ENCODE peak calls at places on chromosomes 6 and 20, in six cellular contexts. Z, L, J, R, E and Y are unnamed samples.

GRCh38 chr6:33797635-33798342 is 6.0 kb downstream of the MLN start:
- DNase-seq in E (no peak), J (no peak), R (no peak), L (no peak), Z (no peak), Y (no peak)

GRCh38 chr20:23125625-23126191 is 39.6 kb upstream of the CD93 start:
- DNase-seq in E (no peak), Z (no peak), J (no peak), R (no peak), L (no peak), Y (no peak)

GRCh38 chr20:25394276-25394675 is 3.6 kb upstream of the ABHD12 start:
- DNase-seq in R (no peak), J (no peak), L (no peak), E (no peak), Z (no peak), Y (no peak)

GRCh38 chr6:37279366-37280134 is 21.6 kb upstream of the TMEM217 start:
- DNase-seq in Z (no peak), E (no peak), J (no peak), R (no peak), L (no peak), Y (no peak)

GRCh38 chr6:21381336-21381963 is 212.1 kb upstream of the SOX4 start:
- DNase-seq in Z (no peak), E (no peak), L (no peak), R (no peak), J (no peak), Y (no peak)

GRCh38 chr20:10625641-10626040 is 48.2 kb downstream of the JAG1 start:
- DNase-seq in E (no peak), Z (no peak), R (no peak), L (no peak), J (no peak), Y (no peak)

GRCh38 chr6:26576929-26577719 is 19.6 kb upstream of the ABT1 start:
- DNase-seq in Z (no peak), J (peak; percentile 96), R (peak; percentile 88), E (peak; percentile 60), L (peak; percentile 84), Y (no peak)

GRCh38 chr20:38303908-38304379 is at the start of gene BPI:
- DNase-seq in L (no peak), J (no peak), E (no peak), Z (no peak), R (no peak), Y (no peak)

GRCh38 chr6:152471459-152472070 is 165.6 kb downstream of the SYNE1 start:
- DNase-seq in Z (no peak), E (no peak), R (no peak), L (no peak), J (no peak), Y (no peak)

GRCh38 chr6:39037707-39038106 is 10.9 kb upstream of the GLP1R start:
- DNase-seq in E (no peak), Z (no peak), R (no peak), L (no peak), J (no peak), Y (no peak)

GRCh38 chr6:95091823-95092436 is 485.4 kb upstream of the MANEA start:
- DNase-seq in Z (no peak), J (no peak), R (no peak), E (no peak), L (peak; percentile 57), Y (peak; percentile 21)

GRCh38 chr20:53735536-53736050 is 142.0 kb upstream of the ZNF217 start:
- DNase-seq in E (no peak), Z (no peak), R (no peak), J (peak; percentile 86), L (no peak), Y (no peak)

GRCh38 chr6:52576392-52577021 is 353 bp downstream of the TRAM2 start:
- DNase-seq in R (no peak), L (peak; percentile 65), J (no peak), Z (peak; percentile 37), E (peak; percentile 78), Y (peak; percentile 88)

GRCh38 chr20:62066339-62066982 is 780 bp upstream of the TAF4 start:
- DNase-seq in Z (no peak), R (peak; percentile 38), E (peak; percentile 76), L (no peak), J (no peak), Y (peak; percentile 88)

GRCh38 chr6:47424436-47424836 is 53.2 kb upstream of the CD2AP start:
- DNase-seq in E (no peak), Z (no peak), J (no peak), R (no peak), L (no peak), Y (no peak)

GRCh38 chr20:18019068-18019467 is 38.6 kb downstream of the OVOL2 start:
- DNase-seq in E (peak; percentile 35), L (no peak), Z (no peak), J (peak; percentile 28), R (no peak), Y (peak; percentile 41)

GRCh38 chr20:49821850-49822249 is 9.2 kb downstream of the SLC9A8 start:
- DNase-seq in J (no peak), L (no peak), E (no peak), R (no peak), Z (no peak), Y (no peak)

GRCh38 chr20:34369265-34369664 is 6.2 kb downstream of the ITCH start:
- DNase-seq in R (no peak), L (no peak), J (no peak), E (no peak), Z (no peak), Y (no peak)

GRCh38 chr6:44041461-44042260 is 85.6 kb downstream of the MRPL14 start:
- DNase-seq in R (peak; percentile 68), L (peak; percentile 84), J (no peak), Z (no peak), E (peak; percentile 80), Y (no peak)

GRCh38 chr6:30685157-30685976 is 1.1 kb downstream of the PPP1R18 start:
- DNase-seq in Z (no peak), E (no peak), L (no peak), J (no peak), R (no peak), Y (no peak)

GRCh38 chr20:43689165-43689564 is 22.3 kb downstream of the MYBL2 start:
- DNase-seq in Z (no peak), R (no peak), L (no peak), E (no peak), J (no peak), Y (no peak)

GRCh38 chr6:37889015-37889885 is 69.7 kb downstream of the ZFAND3 start:
- DNase-seq in L (no peak), E (no peak), J (no peak), Z (no peak), R (no peak), Y (no peak)

GRCh38 chr6:30821862-30822784 is 62.2 kb upstream of the DDR1 start:
- DNase-seq in Z (no peak), E (peak; percentile 53), L (no peak), J (no peak), R (no peak), Y (peak; percentile 45)

GRCh38 chr6:114364295-114364694 is 21.5 kb upstream of the HS3ST5 start:
- DNase-seq in E (no peak), J (no peak), Z (no peak), L (no peak), R (no peak), Y (no peak)

GRCh38 chr6:154482858-154483257 is 27.6 kb downstream of the CNKSR3 start:
- DNase-seq in E (no peak), R (no peak), L (no peak), J (no peak), Z (no peak), Y (peak; percentile 23)

GRCh38 chr6:155187994-155188706 is 75.7 kb upstream of the CLDN20 start:
- DNase-seq in Z (no peak), J (no peak), R (no peak), E (no peak), L (no peak), Y (no peak)

GRCh38 chr6:160248538-160248937 is 10.1 kb downstream of the SLC22A2 start:
- DNase-seq in R (no peak), J (no peak), Z (no peak), L (no peak), E (no peak), Y (no peak)

GRCh38 chr6:12578097-12578496 is 138.5 kb upstream of the PHACTR1 start:
- DNase-seq in E (no peak), J (no peak), R (no peak), Z (no peak), L (no peak), Y (no peak)

GRCh38 chr20:50794181-50794845 is 548 bp upstream of the BCAS4 start:
- DNase-seq in E (no peak), Z (no peak), J (no peak), R (no peak), L (no peak), Y (no peak)

GRCh38 chr20:44711237-44711636 is 3.9 kb upstream of the CCN5 start:
- DNase-seq in R (no peak), J (no peak), L (no peak), E (no peak), Z (no peak), Y (no peak)
- TF ChIP-seq SIN3A in R (no peak), J (no peak), L (no peak), E (no peak), Z (no peak), Y (no peak)

GRCh38 chr20:32569380-32570305 is 15.5 kb downstream of the NOL4L start:
- DNase-seq in E (no peak), Z (no peak), L (no peak), J (no peak), R (no peak), Y (no peak)
- TF ChIP-seq SIN3A in E (no peak), Z (no peak), L (no peak), J (no peak), R (no peak), Y (no peak)

GRCh38 chr6:6725120-6725833 is 136.8 kb downstream of the LY86 start:
- DNase-seq in Z (no peak), L (no peak), R (peak; percentile 66), E (no peak), J (no peak), Y (no peak)

GRCh38 chr6:6725834-6726194 is 137.3 kb downstream of the LY86 start:
- DNase-seq in J (no peak), Z (no peak), E (no peak), L (no peak), R (no peak), Y (no peak)

GRCh38 chr6:6723792-6724318 is 135.3 kb downstream of the LY86 start:
- DNase-seq in J (no peak), L (no peak), R (no peak), E (no peak), Z (no peak), Y (no peak)

GRCh38 chr6:6723316-6723715 is 134.8 kb downstream of the LY86 start:
- DNase-seq in L (no peak), J (no peak), E (no peak), Z (no peak), R (no peak), Y (no peak)

GRCh38 chr6:6724319-6725119 is 136.0 kb downstream of the LY86 start:
- DNase-seq in Z (no peak), L (peak; percentile 58), J (peak; percentile 24), R (peak; percentile 57), E (peak; percentile 60), Y (peak; percentile 73)
- TF ChIP-seq SIN3A in Z (no peak), L (no peak), J (no peak), R (no peak), E (no peak), Y (no peak)

DNA sequence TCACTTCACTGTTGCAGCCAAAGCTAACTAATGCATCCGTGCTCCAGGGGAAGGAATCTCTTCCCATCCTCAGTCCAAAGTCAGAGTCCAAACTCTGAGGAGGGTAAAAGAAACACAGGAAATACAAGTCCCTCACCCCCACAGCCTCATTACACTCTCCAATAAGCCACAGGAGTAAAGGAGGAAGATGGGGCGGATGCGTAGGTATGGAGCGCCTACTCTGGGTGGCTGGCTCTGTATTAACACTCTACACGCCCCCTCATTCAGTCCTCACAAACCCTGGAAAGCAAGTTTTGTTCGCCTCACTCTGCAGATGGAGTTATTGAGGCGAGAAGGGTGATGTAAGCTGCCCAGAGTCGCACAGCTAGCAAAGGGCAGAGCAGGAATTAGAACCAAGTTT is 242.9 kb downstream of the NRN1 start:
- DNase-seq in J (no peak), R (no peak), E (no peak), Z (peak; percentile 5), L (no peak), Y (no peak)
- TF ChIP-seq SIN3A in J (no peak), R (no peak), E (no peak), Z (no peak), L (no peak), Y (no peak)